ENCODE peak calls at places on chromosome 12, in five cellular contexts. One of them, this sample, is unnamed.
A peak's percentile ranks its signal among the peaks of the same experiment; 100 is the strongest.

GRCh38 chr12:128178971-128179370 is 88.0 kb upstream of the TMEM132C start:
- DNase-seq in suprapubic skin: no peak
- DNase-seq in ureter: no peak
- DNase-seq in fibroblast of the conjunctiva: no peak
- DNase-seq in stimulated activated CD4-positive, alpha-beta T cell treated with anti-CD3 and anti-CD28 coated beads, Interleukin-1b, Interleukin-23, amount 100 ng/mL, for 24 hours: no peak
- DNase-seq in this sample: no peak

GRCh38 chr12:76688001-76688400 is 75.9 kb upstream of the ZDHHC17 start:
- DNase-seq in stimulated activated CD4-positive, alpha-beta T cell treated with anti-CD3 and anti-CD28 coated beads, Interleukin-1b, Interleukin-23, amount 100 ng/mL, for 24 hours: no peak
- DNase-seq in ureter: no peak
- DNase-seq in fibroblast of the conjunctiva: peak; percentile 26
- DNase-seq in suprapubic skin: no peak
- DNase-seq in this sample: no peak

GRCh38 chr12:13049816-13050215 is 5.6 kb downstream of the FAM234B start:
- DNase-seq in ureter: no peak
- DNase-seq in fibroblast of the conjunctiva: no peak
- DNase-seq in suprapubic skin: no peak
- DNase-seq in stimulated activated CD4-positive, alpha-beta T cell treated with anti-CD3 and anti-CD28 coated beads, Interleukin-1b, Interleukin-23, amount 100 ng/mL, for 24 hours: no peak
- DNase-seq in this sample: no peak

GRCh38 chr12:41189395-41190251 is 1.5 kb downstream of the PDZRN4 start:
- DNase-seq in suprapubic skin: no peak
- DNase-seq in stimulated activated CD4-positive, alpha-beta T cell treated with anti-CD3 and anti-CD28 coated beads, Interleukin-1b, Interleukin-23, amount 100 ng/mL, for 24 hours: no peak
- DNase-seq in fibroblast of the conjunctiva: no peak
- DNase-seq in ureter: no peak
- DNase-seq in this sample: no peak

GRCh38 chr12:44155349-44155748 is 319.5 kb downstream of the TMEM117 start:
- DNase-seq in fibroblast of the conjunctiva: no peak
- DNase-seq in suprapubic skin: no peak
- DNase-seq in stimulated activated CD4-positive, alpha-beta T cell treated with anti-CD3 and anti-CD28 coated beads, Interleukin-1b, Interleukin-23, amount 100 ng/mL, for 24 hours: no peak
- DNase-seq in ureter: no peak
- DNase-seq in this sample: no peak

GRCh38 chr12:132020292-132020691 is 70.5 kb downstream of the EP400 start:
- DNase-seq in stimulated activated CD4-positive, alpha-beta T cell treated with anti-CD3 and anti-CD28 coated beads, Interleukin-1b, Interleukin-23, amount 100 ng/mL, for 24 hours: no peak
- DNase-seq in fibroblast of the conjunctiva: no peak
- DNase-seq in ureter: no peak
- DNase-seq in suprapubic skin: no peak
- DNase-seq in this sample: no peak

GRCh38 chr12:72273851-72274284 is 1.7 kb downstream of the TRHDE start:
- DNase-seq in fibroblast of the conjunctiva: no peak
- DNase-seq in stimulated activated CD4-positive, alpha-beta T cell treated with anti-CD3 and anti-CD28 coated beads, Interleukin-1b, Interleukin-23, amount 100 ng/mL, for 24 hours: no peak
- DNase-seq in suprapubic skin: no peak
- DNase-seq in ureter: no peak
- DNase-seq in this sample: no peak

GRCh38 chr12:43273467-43273866 is 278.5 kb downstream of the ADAMTS20 start:
- DNase-seq in fibroblast of the conjunctiva: no peak
- DNase-seq in ureter: no peak
- DNase-seq in suprapubic skin: no peak
- DNase-seq in stimulated activated CD4-positive, alpha-beta T cell treated with anti-CD3 and anti-CD28 coated beads, Interleukin-1b, Interleukin-23, amount 100 ng/mL, for 24 hours: no peak
- DNase-seq in this sample: no peak

GRCh38 chr12:47417146-47417545 is 288.7 kb downstream of the RPAP3 start:
- DNase-seq in fibroblast of the conjunctiva: no peak
- DNase-seq in stimulated activated CD4-positive, alpha-beta T cell treated with anti-CD3 and anti-CD28 coated beads, Interleukin-1b, Interleukin-23, amount 100 ng/mL, for 24 hours: no peak
- DNase-seq in ureter: no peak
- DNase-seq in suprapubic skin: no peak
- DNase-seq in this sample: no peak

This sample was measured in lung.